ENCODE peak calls at places on chromosomes 1 and 21, in eight cellular contexts. L is CD8-positive, alpha-beta T cell; K is cardiac muscle cell; C is heart left ventricle; M is stomach; U is psoas muscle; E is transverse colon; J is ovary. O is an unnamed sample.

GRCh38 chr1:162055062-162055461 is 14.4 kb upstream of the NOS1AP start:
- DNase-seq in U (no peak), C (no peak), L (no peak), J (no peak), K (no peak), E (no peak), M (no peak), O (no peak)

GRCh38 chr1:57017717-57018116 is 51.9 kb upstream of the C8B start:
- DNase-seq in U (no peak), C (no peak), E (no peak), J (no peak), M (no peak), K (no peak), L (no peak), O (no peak)

GRCh38 chr1:17746920-17747319 is 8.2 kb upstream of the ACTL8 start:
- DNase-seq in C (no peak), K (no peak), U (no peak), L (no peak), J (no peak), M (no peak), E (no peak), O (no peak)

GRCh38 chr1:169013821-169014220 is 92.7 kb upstream of the ATP1B1 start:
- DNase-seq in J (no peak), M (no peak), K (no peak), E (no peak), L (no peak), C (no peak), U (no peak), O (no peak)

GRCh38 chr21:22827422-22827821 is 1829.2 kb downstream of the NCAM2 start:
- DNase-seq in U (no peak), C (no peak), L (no peak), K (no peak), M (no peak), J (no peak), E (no peak), O (no peak)

GRCh38 chr1:53503433-53503925 is 44.3 kb downstream of the DMRTB1 start:
- DNase-seq in M (no peak), L (no peak), J (no peak), U (peak; percentile 42), K (no peak), E (no peak), C (peak; percentile 16), O (no peak)

GRCh38 chr1:88922214-88922613 is 30.8 kb upstream of the GTF2B start:
- DNase-seq in C (no peak), E (no peak), M (no peak), U (no peak), J (no peak), K (no peak), L (no peak), O (no peak)

GRCh38 chr1:44249543-44249942 is 36.3 kb downstream of the DMAP1 start:
- DNase-seq in J (peak; percentile 72), C (peak; percentile 73), M (no peak), E (no peak), U (no peak), K (peak; percentile 61), L (no peak), O (peak; percentile 52)

GRCh38 chr1:59767119-59767518 is 47.6 kb upstream of the HOOK1 start:
- DNase-seq in L (no peak), U (no peak), E (no peak), J (no peak), C (no peak), K (no peak), M (no peak), O (no peak)

GRCh38 chr21:27569831-27570230 is 602.9 kb upstream of the ADAMTS5 start:
- DNase-seq in E (no peak), U (no peak), C (no peak), L (no peak), M (no peak), J (no peak), K (no peak), O (no peak)

GRCh38 chr21:21163904-21164303 is 165.7 kb downstream of the NCAM2 start:
- DNase-seq in M (peak; percentile 26), J (peak; percentile 19), K (peak; percentile 78), L (peak; percentile 26), E (peak; percentile 40), C (peak; percentile 35), U (no peak), O (peak; percentile 31)

DNA sequence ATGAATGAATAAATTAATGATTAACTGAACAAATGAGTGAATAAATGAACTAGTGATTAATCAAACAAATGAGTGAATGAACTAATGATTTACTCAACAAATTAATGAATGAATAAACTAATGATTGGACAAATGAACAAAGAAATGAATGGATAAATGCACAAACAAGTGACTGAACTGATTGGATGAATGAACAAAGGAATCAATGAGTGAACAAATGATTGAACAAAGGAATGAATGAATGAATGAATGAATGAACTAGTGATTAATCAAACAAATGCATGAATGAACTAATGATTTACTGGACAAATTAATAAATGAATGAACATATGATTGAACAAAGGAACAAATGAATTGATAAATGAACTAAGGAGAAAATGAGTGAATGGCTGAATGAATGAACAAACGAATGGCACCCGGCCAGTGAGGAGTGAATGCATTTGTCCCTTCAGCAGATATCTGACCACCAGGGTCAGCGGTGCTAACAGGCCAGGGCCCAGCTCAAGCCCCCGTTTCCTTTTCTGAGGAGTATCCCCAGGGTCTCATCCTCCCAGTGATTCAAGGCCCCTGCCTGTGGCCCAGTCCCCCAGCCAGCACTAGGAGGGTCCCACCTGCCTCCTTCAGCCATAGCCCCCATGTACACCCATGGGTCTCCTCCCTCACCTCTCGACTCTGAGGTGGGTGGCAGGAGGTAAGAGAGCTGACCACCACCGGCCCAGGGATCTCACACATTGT is 49.9 kb downstream of the WNT9A start:
- DNase-seq in E (peak; percentile 4), K (no peak), M (peak; percentile 23), U (peak; percentile 44), C (no peak), L (peak; percentile 0), J (peak; percentile 11), O (no peak)
- H3K4me1 ChIP-seq in E (no peaks in the 10 kb centered on the region), K (peaks cover 8% of the 10 kb centered on the region), M (no peaks in the 10 kb centered on the region), U (no peaks in the 10 kb centered on the region), C (peaks cover 7% of the 10 kb centered on the region), L (no peaks in the 10 kb centered on the region), J (no peaks in the 10 kb centered on the region), O (peaks cover 8% of the 10 kb centered on the region)

GRCh38 chr1:172090511-172090817 is 249.2 kb downstream of the DNM3 start:
- DNase-seq in C (no peak), U (no peak), M (no peak), K (no peak), E (no peak), L (no peak), J (no peak), O (no peak)

GRCh38 chr1:172095831-172096230 is 254.5 kb downstream of the DNM3 start:
- DNase-seq in C (no peak), L (no peak), K (no peak), M (no peak), J (no peak), U (no peak), E (no peak), O (no peak)

GRCh38 chr1:172085372-172085771 is 244.1 kb downstream of the DNM3 start:
- DNase-seq in J (no peak), K (no peak), E (no peak), M (no peak), U (no peak), L (no peak), C (no peak), O (no peak)

GRCh38 chr1:172086137-172086536 is 244.8 kb downstream of the DNM3 start:
- DNase-seq in E (no peak), U (no peak), C (no peak), K (no peak), M (no peak), J (peak; percentile 29), L (no peak), O (no peak)

DNA sequence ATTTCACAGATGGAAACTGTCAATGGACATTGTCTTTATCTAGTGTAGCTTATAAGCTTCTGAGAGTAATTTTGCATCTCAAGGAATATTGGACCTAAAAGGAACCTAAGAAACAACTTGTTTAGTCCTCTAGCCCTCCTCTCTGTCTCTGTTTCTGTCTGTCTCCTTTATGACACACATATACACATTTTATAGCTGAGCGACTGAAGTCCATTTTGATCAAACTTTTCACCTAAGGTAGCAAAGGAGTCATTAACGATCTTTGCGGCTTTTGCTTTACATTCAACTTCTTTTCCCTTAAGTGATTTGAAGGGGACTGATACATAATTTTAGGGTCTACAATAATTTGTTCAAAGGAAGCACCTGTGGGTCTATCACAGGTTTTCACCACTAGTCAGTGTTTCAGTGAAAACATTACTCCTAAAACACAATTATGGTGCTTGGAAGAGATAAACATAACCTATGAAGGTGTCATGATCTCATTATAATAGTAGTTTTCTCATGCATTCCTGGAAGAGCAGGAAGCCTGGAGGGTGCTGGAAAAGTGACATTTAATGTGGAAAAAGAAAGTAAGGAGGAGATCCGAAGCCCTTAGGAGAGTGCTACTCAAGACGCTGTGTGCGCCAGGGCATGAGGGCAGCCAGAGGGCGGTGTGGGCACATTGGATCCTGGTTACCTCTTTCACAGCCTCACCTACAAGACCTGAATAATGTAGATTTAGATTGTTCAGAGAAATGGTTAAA is 248.6 kb downstream of the DNM3 start:
- DNase-seq in U (no peak), E (peak; percentile 80), J (peak; percentile 59), M (peak; percentile 78), L (peak; percentile 50), K (peak; percentile 63), C (peak; percentile 29), O (peak; percentile 28)
- TF ChIP-seq CTCF in U (peak; percentile 44), E (peak; percentile 79), J (no peak), M (peak; percentile 76), L (peak; percentile 66), K (peak; percentile 79), C (peak; percentile 67), O (peak; percentile 66)

DNA sequence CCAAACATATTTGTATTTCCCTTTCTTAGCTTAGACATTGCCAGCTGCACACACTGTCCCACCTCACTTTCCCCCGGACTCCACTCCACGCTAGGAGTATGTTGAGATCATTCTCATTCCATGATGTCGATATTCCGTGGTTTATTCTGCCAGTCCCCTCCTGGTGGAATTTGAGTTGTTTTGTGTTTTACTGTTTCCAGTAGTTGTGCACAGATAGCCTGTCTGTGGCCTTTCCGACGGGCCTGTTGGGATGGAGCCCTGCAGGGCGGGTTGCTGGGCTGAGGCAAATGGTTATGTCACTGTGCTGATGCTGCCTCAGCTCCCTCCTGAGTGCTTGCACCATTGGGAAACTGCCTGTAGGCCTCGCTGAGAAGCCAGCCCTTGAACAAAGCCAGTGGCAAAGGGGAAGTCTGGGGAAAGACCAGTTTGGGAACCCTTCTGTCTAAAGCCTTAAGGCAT is 12.8 kb downstream of the TRAPPC10 start:
- DNase-seq in U (peak; percentile 73), K (no peak), E (peak; percentile 17), L (no peak), C (peak; percentile 71), M (no peak), J (peak; percentile 59), O (peak; percentile 56)
- H3K4me1 ChIP-seq in U (peaks cover 61% of the 10 kb centered on the region), K (peaks cover 27% of the 10 kb centered on the region), E (peaks cover 26% of the 10 kb centered on the region), L (peaks cover 83% of the 10 kb centered on the region), C (peaks cover 38% of the 10 kb centered on the region), M (peaks cover 10% of the 10 kb centered on the region), J (peaks cover 12% of the 10 kb centered on the region), O (peaks cover 71% of the 10 kb centered on the region)

DNA sequence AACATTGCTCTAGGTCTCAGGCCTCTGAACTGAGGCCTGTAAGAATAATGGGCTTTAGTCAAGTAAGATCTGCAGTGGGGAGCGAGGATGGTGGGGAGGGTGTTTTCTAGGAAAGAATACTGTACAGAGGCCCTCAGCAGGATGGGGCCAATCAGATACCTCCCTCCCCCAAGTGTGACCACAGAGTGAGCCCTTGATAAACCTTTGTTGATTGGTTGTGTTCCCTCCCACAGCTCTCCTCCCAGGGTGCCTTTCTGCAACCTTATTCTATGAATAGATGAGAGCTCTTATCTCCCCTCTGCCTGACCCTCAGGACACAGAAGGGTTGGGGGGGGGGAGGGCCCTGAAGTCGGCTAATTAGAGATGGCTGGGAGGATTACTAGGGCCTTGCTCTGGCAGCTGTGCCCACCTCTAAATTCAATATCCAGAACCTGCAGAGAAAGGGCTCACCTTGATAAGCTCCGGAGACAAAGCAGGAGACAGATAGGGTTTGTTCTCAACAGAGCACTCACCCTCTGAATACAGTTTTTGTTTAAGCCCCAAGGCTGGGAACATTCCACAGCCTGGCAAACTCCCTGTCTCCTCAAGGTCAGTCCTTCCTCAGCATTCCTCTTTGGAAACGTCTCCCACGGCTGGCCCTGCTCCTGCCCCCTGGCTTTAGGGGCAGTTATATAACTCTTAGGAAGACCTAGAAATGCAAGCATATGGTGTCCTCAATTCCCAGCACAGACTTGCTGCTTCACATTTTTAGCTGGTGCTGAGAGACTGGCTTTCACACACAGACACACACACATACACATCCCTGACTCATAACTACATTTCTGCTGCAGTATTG is 42.9 kb downstream of the ATP1A1 start:
- DNase-seq in U (no peak), C (peak; percentile 73), E (no peak), J (no peak), K (peak; percentile 91), M (no peak), L (no peak), O (peak; percentile 37)
- TF ChIP-seq CTCF in U (no peak), C (peak; percentile 13), E (no peak), J (no peak), K (peak; percentile 13), M (no peak), L (no peak), O (peak; percentile 8)